ENCODE peak calls at places on chromosomes 13 and 19, in eight cellular contexts. X is mucosa of descending colon; G is GM04503; E is activated naive CD4-positive, alpha-beta T cell treated with anti-CD3 and anti-CD28 coated beads, Interleukin-2, amount 10 ng/mL, durations not matched to agents 7 days and 5 days; T is fibroblast of lung; R is left cardiac atrium; U is AG09309; Q is astrocyte of the cerebellum. S is an unnamed sample.

GRCh38 chr13:30857018-30857417 is 49.1 kb upstream of the MEDAG start:
- DNase-seq in R (no peak), E (no peak), Q (no peak), G (no peak), U (no peak), X (no peak), T (no peak), S (no peak)

GRCh38 chr19:43362179-43362578 is 8.7 kb downstream of the CD177 start:
- DNase-seq in E (no peak), T (peak), R (no peak), Q (no peak), X (no peak), U (no peak), G (no peak), S (no peak)

GRCh38 chr13:91174886-91175501 is 172.5 kb upstream of the MIR17HG start:
- DNase-seq in T (peak), R (peak), Q (no peak), U (no peak), X (no peak), G (no peak), E (no peak), S (no peak)

GRCh38 chr19:35153701-35154534 is 617 bp upstream of the FXYD5 start:
- DNase-seq in E (peak), X (peak), R (peak), Q (no peak), U (no peak), G (no peak), T (peak), S (peak)

GRCh38 chr19:32674153-32674958 is 624 bp downstream of the ANKRD27 start:
- DNase-seq in R (no peak), Q (no peak), U (no peak), X (peak), G (no peak), T (no peak), E (no peak), S (peak)

GRCh38 chr13:86870388-86870966 is 800.7 kb upstream of the SLITRK5 start:
- DNase-seq in G (no peak), T (no peak), R (no peak), U (no peak), Q (no peak), E (no peak), X (no peak), S (peak)

GRCh38 chr19:42563352-42564210 is 31.1 kb downstream of the CEACAM8 start:
- DNase-seq in G (peak), X (no peak), U (peak), E (peak), Q (peak), T (peak), R (no peak), S (peak)

GRCh38 chr13:42594577-42595571 is 20.9 kb downstream of the TNFSF11 start:
- DNase-seq in Q (peak), T (peak), X (no peak), R (peak), G (peak), U (peak), E (peak), S (peak)

GRCh38 chr13:99527346-99527745 is 26.1 kb downstream of the TM9SF2 start:
- DNase-seq in R (no peak), X (no peak), E (peak), T (no peak), G (no peak), Q (no peak), U (no peak), S (no peak)

S was measured in RPMI8226.